ENCODE peak calls at places on chromosome 21, in four cellular contexts. U is colonic mucosa, X is AG04450, H is right atrium auricular region. N is an unnamed sample.

GRCh38 chr21:28875078-28875477 is 117.6 kb downstream of the LTN1 start:
- DNase-seq in U (no peak), X (no peak), H (no peak), N (no peak)

GRCh38 chr21:24225432-24225831 is 1381.8 kb downstream of the MRPL39 start:
- DNase-seq in U (no peak), X (peak; percentile 18), H (no peak), N (peak; percentile 2)

GRCh38 chr21:22106720-22107410 is 1108.7 kb downstream of the NCAM2 start:
- DNase-seq in U (no peak), X (no peak), H (no peak), N (no peak)

GRCh38 chr21:37944492-37944891 is 28.2 kb upstream of the KCNJ6 start:
- DNase-seq in U (no peak), X (no peak), H (no peak), N (no peak)

GRCh38 chr21:14383596-14384210 is 757 bp upstream of the HSPA13 start:
- DNase-seq in U (no peak), X (no peak), H (no peak), N (peak; percentile 47)

GRCh38 chr21:41673596-41674335 is 93.1 kb downstream of the RIPK4 start:
- DNase-seq in U (no peak), X (no peak), H (no peak), N (no peak)

GRCh38 chr21:17925900-17926299 is 106.7 kb upstream of the C21orf91 start:
- DNase-seq in U (no peak), X (no peak), H (no peak), N (peak; percentile 47)

GRCh38 chr21:41755934-41756773 is 10.7 kb downstream of the RIPK4 start:
- DNase-seq in U (no peak), X (no peak), H (no peak), N (no peak)

GRCh38 chr21:24716306-24716918 is 890.9 kb downstream of the MRPL39 start:
- DNase-seq in U (no peak), X (no peak), H (no peak), N (no peak)

GRCh38 chr21:31554511-31555022 is 104.9 kb upstream of the SOD1 start:
- DNase-seq in U (no peak), X (no peak), H (no peak), N (peak; percentile 21)

GRCh38 chr21:42474043-42474831 is 21.8 kb downstream of the RSPH1 start:
- DNase-seq in U (peak; percentile 95), X (no peak), H (no peak), N (peak; percentile 11)

GRCh38 chr21:34795152-34796141 is 126.7 kb downstream of the CLIC6 start:
- DNase-seq in U (peak; percentile 65), X (no peak), H (no peak), N (peak; percentile 95)
- TF ChIP-seq CTCF in U (no peak), X (no peak), H (peak; percentile 41), N (peak; percentile 19)

DNA sequence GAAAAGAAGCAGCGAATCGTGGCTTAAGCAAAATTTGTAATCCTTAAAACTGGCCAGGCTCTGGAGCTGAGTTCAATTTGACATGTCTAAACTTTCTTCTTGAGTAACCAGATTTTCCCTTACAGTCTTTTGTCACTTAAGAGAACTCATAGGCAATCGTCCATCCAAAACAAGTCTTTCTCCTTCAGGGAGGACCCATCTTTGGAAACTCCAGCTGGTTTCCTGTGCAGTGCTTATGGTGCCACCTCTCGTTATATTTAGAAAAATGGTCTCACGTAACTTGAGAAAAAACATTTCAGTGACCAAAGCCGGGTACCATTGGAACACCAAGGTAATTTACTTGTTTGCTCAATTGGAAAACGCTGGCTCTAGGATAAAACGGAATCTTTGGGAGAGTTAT is 1.9 kb upstream of the PTTG1IP start:
- DNase-seq in U (no peak), X (no peak), H (no peak), N (peak; percentile 72)
- H3K4me3 ChIP-seq in U (peak overlapping the region; percentile 80), X (no peak overlapping the region), H (peak overlapping the region; percentile 89), N (no peak overlapping the region)

DNA sequence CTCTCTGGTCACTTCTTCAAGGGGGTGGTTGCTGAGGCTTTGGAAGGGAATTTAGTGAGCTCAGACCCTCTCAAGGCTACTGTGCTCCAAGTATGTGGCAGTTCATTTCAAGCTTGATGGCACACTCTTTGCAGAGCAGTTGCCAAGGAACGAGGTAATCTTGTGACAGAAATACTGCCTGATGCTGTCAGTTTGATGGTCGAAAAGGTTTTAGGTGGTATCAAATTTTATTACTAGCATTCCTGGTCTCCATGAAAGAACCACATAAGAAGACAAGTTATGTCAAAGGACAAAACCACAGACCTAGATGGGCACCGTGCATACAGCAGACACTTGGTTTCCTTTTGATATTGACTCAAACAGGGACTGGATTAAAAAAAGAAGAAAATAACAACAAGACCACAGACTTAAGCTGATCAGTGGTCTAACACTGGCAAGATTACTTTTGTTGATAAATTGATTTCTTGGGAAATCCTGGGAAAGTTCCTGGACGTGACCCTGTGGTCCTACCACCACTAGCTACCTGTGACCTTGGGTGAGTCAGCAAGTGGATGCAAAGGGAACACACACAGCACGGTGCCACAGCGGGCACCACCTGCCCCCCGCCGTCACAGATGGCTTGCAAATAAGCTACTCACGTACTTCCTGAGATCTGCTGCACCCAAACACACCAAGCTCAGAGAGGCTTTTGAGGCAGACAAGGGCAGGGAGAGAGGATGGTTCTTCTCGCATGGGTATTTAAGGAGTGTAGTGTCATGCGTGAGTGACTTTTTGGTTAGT is 12.8 kb downstream of the CFAP298 start:
- DNase-seq in U (no peak), X (no peak), H (no peak), N (no peak)
- TF ChIP-seq CTCF in U (no peak), X (no peak), H (no peak), N (no peak)

GRCh38 chr21:26170471-26171309 is at the start of gene APP:
- DNase-seq in U (peak; percentile 90), X (peak; percentile 43), H (peak; percentile 85), N (peak; percentile 66)
- H3K4me3 ChIP-seq in U (peak within 1 kb of the TSS; percentile 90), X (peak within 1 kb of the TSS; percentile 85), H (peak within 1 kb of the TSS; percentile 68), N (peak within 1 kb of the TSS; percentile 87)

GRCh38 chr21:44816761-44817505 is 929 bp downstream of the SUMO3 start:
- DNase-seq in U (peak; percentile 35), X (no peak), H (no peak), N (no peak)

GRCh38 chr21:44817506-44817880 is 369 bp downstream of the SUMO3 start:
- DNase-seq in U (peak; percentile 95), X (peak; percentile 67), H (peak; percentile 87), N (peak; percentile 85)

GRCh38 chr21:44819283-44820243 is 1.7 kb upstream of the SUMO3 start:
- DNase-seq in U (no peak), X (no peak), H (no peak), N (no peak)

GRCh38 chr21:44818636-44819011 is 762 bp upstream of the SUMO3 start:
- DNase-seq in U (peak; percentile 35), X (no peak), H (no peak), N (no peak)

DNA sequence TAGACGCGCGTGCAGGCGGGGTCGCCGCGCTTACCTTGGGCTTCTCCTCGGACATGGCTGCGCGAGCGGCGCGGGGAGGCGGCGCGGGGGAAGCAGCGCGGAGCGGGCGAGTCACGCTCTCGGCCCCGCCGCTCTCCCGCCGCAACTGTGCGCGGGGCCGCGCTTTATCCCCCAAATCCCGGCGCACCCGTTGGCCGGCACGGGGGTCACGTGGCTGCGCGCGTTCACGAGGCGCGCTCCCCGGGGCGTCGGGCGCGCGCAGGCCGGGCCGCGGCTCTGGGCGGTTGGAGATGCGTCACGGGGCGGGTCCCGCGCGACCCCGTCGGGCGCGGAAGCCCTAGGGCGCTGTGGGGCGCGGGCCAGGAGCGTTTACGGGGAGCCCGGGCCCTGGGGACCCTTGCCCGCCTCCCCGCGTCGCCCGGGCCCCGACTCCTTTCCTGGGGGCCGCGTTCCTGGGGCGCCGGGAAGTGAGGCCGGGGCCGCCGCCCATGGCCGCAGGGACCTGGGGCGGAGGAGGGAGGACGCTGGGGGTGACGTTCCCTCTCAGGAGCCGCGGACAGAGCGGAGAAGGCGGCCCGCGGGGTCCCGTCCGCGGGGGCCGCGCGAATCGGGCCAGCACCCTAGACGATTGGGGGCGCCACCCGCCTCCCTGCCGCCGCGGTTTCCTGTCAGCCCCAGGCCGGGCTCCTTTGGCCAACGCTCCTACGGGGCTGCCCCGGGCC is at the start of gene SUMO3:
- DNase-seq in U (peak; percentile 81), X (peak; percentile 42), H (peak; percentile 89), N (peak; percentile 74)
- TF ChIP-seq CTCF in U (no peak), X (no peak), H (peak; percentile 33), N (no peak)

GRCh38 chr21:45640888-45641479 is 2.5 kb upstream of the PCBP3 start:
- DNase-seq in U (peak; percentile 62), X (no peak), H (no peak), N (peak; percentile 72)

GRCh38 chr21:45638707-45639106 is 4.8 kb upstream of the PCBP3 start:
- DNase-seq in U (no peak), X (no peak), H (no peak), N (no peak)

GRCh38 chr21:45640001-45640887 is 3.3 kb upstream of the PCBP3 start:
- DNase-seq in U (no peak), X (no peak), H (no peak), N (no peak)

GRCh38 chr21:45637883-45638282 is 5.6 kb upstream of the PCBP3 start:
- DNase-seq in U (no peak), X (no peak), H (no peak), N (no peak)

DNA sequence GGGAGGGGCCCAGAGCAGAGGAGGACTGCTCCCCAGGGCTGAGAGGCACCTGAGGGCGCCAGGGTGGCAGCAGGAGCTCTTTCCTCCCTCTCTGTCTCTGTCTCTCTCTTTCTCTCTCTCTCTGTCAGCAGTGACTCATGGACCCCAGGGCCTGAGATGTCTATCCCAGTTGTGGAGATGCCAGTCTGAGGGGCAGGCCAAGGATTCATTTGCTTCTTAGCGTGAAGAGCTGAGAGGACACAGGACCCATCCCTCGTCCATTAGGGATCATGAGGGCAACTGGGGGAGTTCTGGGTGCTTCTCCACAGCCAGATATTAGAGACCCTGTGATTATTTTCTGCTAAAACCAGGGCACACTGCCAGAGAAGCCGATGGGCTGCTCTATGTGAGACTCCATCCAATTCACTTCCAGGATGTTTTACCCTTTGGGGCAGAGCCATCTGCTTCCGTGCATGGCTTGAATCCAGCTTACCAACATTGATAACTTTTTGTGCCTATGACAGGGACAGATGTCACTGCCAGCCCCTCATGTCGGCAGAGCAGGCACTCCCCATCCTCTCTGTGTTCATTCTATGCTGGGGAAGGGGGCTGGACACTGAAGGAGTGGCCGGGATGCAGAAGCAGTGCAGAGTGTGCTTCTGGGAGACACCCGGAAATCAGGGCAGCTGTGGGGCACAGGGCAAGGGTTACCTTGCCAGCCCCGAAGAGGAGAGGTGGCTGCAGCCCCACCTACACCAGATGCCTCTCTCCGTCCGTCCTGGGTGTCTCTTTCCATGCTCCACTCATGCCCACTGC is 4.1 kb upstream of the PCBP3 start:
- DNase-seq in U (no peak), X (no peak), H (no peak), N (peak; percentile 40)
- H3K4me3 ChIP-seq in U (no peak overlapping the region), X (no peak overlapping the region), H (no peak overlapping the region), N (no peak overlapping the region)

N was measured in fibroblast of mammary gland.